ENCODE peak calls at places on chromosomes 4 and X, in eight cellular contexts. N, O, X, W, D, L, J and B are unnamed samples.

GRCh38 chrX:95885074-95885473 is 799.6 kb upstream of the DIAPH2 start:
- DNase-seq in W (no peak), J (no peak), L (peak), O (peak), D (no peak), X (peak), N (peak), B (no peak)

GRCh38 chr4:53840643-53841042 is 223.8 kb downstream of the CHIC2 start:
- DNase-seq in J (no peak), N (no peak), W (no peak), X (no peak), O (peak), L (peak), D (no peak), B (no peak)

GRCh38 chrX:47587091-47587891 is 5.1 kb downstream of the TIMP1 start:
- DNase-seq in N (peak), X (peak), W (no peak), J (no peak), L (no peak), O (peak), D (no peak), B (no peak)

GRCh38 chr4:176186067-176186466 is 9.3 kb downstream of the SPATA4 start:
- DNase-seq in D (no peak), X (no peak), N (no peak), L (no peak), J (no peak), O (no peak), W (no peak), B (no peak)

GRCh38 chr4:173074501-173074946 is 94.1 kb upstream of the GALNT7 start:
- DNase-seq in J (peak), N (peak), D (peak), W (no peak), X (peak), O (peak), L (peak), B (no peak)

GRCh38 chr4:42401171-42401570 is 3.9 kb downstream of the SHISA3 start:
- DNase-seq in X (no peak), N (no peak), D (no peak), O (no peak), J (no peak), W (no peak), L (no peak), B (no peak)

GRCh38 chrX:75784689-75785491 is at the start of gene MAGEE2:
- DNase-seq in N (no peak), O (no peak), W (no peak), L (no peak), J (no peak), D (peak), X (no peak), B (no peak)

GRCh38 chr4:793109-793861 is 32.6 kb downstream of the CPLX1 start:
- DNase-seq in L (no peak), O (no peak), X (no peak), W (no peak), N (no peak), D (no peak), J (no peak), B (no peak)

GRCh38 chrX:22135994-22136684 is 104.0 kb downstream of the PHEX start:
- DNase-seq in D (no peak), X (peak), N (peak), W (no peak), O (peak), J (no peak), L (peak), B (no peak)

GRCh38 chr4:55393461-55394320 is 2.1 kb upstream of the TMEM165 start:
- DNase-seq in X (peak), N (no peak), L (peak), O (no peak), J (no peak), D (no peak), W (no peak), B (no peak)

GRCh38 chr4:21765810-21766407 is 182.7 kb downstream of the KCNIP4 start:
- DNase-seq in O (peak), N (peak), D (peak), L (peak), X (peak), W (no peak), J (no peak), B (no peak)

GRCh38 chrX:123731258-123731986 is 1.4 kb downstream of the THOC2 start:
- DNase-seq in X (peak), J (no peak), L (peak), O (peak), D (no peak), W (no peak), N (peak), B (no peak)

GRCh38 chrX:22950278-22951266 is 49.2 kb upstream of the DDX53 start:
- DNase-seq in J (peak), O (peak), X (peak), N (peak), W (no peak), L (peak), D (no peak), B (no peak)

GRCh38 chrX:119272882-119273806 is 37.1 kb downstream of the PGRMC1 start:
- DNase-seq in O (peak), W (no peak), J (no peak), X (peak), L (peak), N (peak), D (peak), B (peak)

GRCh38 chrX:47283015-47283771 is 50.4 kb downstream of the USP11 start:
- DNase-seq in W (no peak), J (no peak), O (peak), L (peak), N (peak), D (no peak), X (peak), B (no peak)

GRCh38 chrX:110665636-110666035 is 130.0 kb downstream of the CHRDL1 start:
- DNase-seq in D (peak), J (peak), X (peak), L (peak), O (peak), W (no peak), N (peak), B (no peak)

GRCh38 chr4:130712038-130712437 is 1616.1 kb downstream of the C4orf33 start:
- DNase-seq in D (no peak), O (no peak), N (no peak), L (peak), J (no peak), X (peak), W (no peak), B (no peak)

GRCh38 chr4:42719257-42719656 is 62.4 kb upstream of the ATP8A1 start:
- DNase-seq in O (no peak), N (no peak), X (no peak), W (no peak), J (no peak), L (no peak), D (no peak), B (no peak)

GRCh38 chr4:8391972-8392371 is 48.6 kb downstream of the ACOX3 start:
- DNase-seq in D (no peak), W (peak), J (peak), L (peak), O (peak), X (peak), N (peak), B (peak)

GRCh38 chr4:102036619-102037376 is 246.3 kb downstream of the BANK1 start:
- DNase-seq in J (no peak), D (no peak), O (peak), X (peak), N (peak), W (no peak), L (peak), B (no peak)

GRCh38 chrX:47158131-47158530 is 13.1 kb downstream of the RBM10 start:
- DNase-seq in N (no peak), O (no peak), L (no peak), J (no peak), W (no peak), D (peak), X (no peak), B (no peak)

GRCh38 chrX:136162827-136163427 is 15.6 kb downstream of the FHL1 start:
- DNase-seq in W (no peak), D (peak), L (peak), N (peak), O (peak), X (peak), J (no peak), B (no peak)

GRCh38 chr4:2350982-2351381 is 67.5 kb downstream of the ZFYVE28 start:
- DNase-seq in J (no peak), O (no peak), W (no peak), L (no peak), N (no peak), D (no peak), X (no peak), B (no peak)

GRCh38 chrX:1778817-1779216 is 164.0 kb downstream of the ASMT start:
- DNase-seq in W (no peak), J (no peak), L (peak), O (no peak), N (no peak), X (no peak), D (no peak), B (no peak)

GRCh38 chrX:96211953-96212352 is 472.7 kb upstream of the DIAPH2 start:
- DNase-seq in J (no peak), D (no peak), O (no peak), X (no peak), N (no peak), L (no peak), W (no peak), B (no peak)

GRCh38 chr4:125750827-125751466 is 436.2 kb downstream of the FAT4 start:
- DNase-seq in D (no peak), N (peak), J (peak), O (peak), X (peak), L (peak), W (no peak), B (no peak)

GRCh38 chrX:105694839-105695238 is 127.5 kb upstream of the NRK start:
- DNase-seq in L (no peak), W (no peak), J (no peak), O (no peak), N (no peak), D (no peak), X (no peak), B (no peak)

GRCh38 chr4:10879411-10880110 is 195.0 kb upstream of the CLNK start:
- DNase-seq in J (no peak), N (no peak), D (no peak), W (no peak), X (peak), O (no peak), L (peak), B (no peak)

GRCh38 chrX:154140206-154140605 is 3.8 kb upstream of the OPN1LW start:
- DNase-seq in O (no peak), W (no peak), J (no peak), X (no peak), D (no peak), N (no peak), L (no peak), B (no peak)
- TF ChIP-seq CTCF in O (no peak), W (no peak), J (no peak), X (no peak), D (no peak), N (no peak), L (no peak), B (no peak)

DNA sequence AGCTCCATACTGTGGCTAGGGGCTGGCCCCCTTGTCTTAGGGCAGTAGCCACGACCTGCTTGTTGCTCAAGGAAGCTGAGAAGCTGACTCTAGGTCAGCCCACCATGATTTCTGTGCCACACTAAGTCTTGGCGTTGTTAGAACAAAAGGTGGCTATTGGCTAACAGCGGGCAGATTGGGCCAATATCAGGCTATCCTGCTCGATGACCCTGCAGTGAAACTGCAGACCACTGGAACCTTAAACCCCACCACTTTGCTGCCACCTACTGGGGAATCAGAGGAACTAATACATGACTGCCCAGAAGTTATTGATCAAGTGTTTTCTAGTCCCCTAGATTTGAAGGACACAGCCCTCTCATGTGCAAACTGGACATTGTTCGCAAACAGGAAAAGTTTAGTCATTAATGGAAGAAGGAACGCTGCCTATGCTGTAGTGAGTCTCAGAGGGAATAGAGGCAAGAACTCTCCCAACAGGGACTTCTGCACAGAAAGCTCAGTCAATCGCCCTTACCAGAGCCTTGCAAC is 17.0 kb upstream of the PAPSS1 start:
- DNase-seq in J (no peak), O (peak), D (peak), X (peak), N (peak), L (peak), W (no peak), B (no peak)
- TF ChIP-seq CTCF in J (peak), O (peak), D (peak), X (peak), N (peak), L (peak), W (peak), B (peak)

GRCh38 chr4:15006416-15007024 is 4.2 kb downstream of the CPEB2 start:
- DNase-seq in N (no peak), X (peak), O (peak), D (no peak), L (peak), J (no peak), W (no peak), B (peak)
- TF ChIP-seq CTCF in N (peak), X (peak), O (peak), D (no peak), L (peak), J (peak), W (peak), B (peak)

DNA sequence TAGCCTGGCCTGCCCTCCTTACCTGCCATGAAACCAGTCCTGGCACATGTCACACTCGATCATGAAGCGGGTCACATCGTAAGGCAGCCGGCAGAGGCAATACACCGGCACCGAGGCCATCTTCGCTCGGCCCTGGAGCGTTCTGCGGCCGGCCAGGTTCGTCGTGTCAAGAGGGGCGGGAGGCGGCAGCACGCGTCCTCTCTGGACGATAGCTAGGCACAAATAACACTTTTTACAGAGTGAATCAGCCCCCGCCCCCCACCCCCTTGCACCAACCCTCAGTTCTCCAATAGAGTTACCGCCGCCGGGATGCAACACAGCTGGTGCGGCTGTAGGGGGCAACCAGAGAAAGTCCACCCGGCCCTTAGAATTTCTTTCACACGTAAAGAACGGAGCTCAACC is 1.7 kb downstream of the PHF8 start:
- DNase-seq in W (no peak), N (peak), J (peak), D (peak), L (peak), O (peak), X (peak), B (peak)
- TF ChIP-seq CTCF in W (peak), N (peak), J (peak), D (no peak), L (peak), O (peak), X (peak), B (peak)

DNA sequence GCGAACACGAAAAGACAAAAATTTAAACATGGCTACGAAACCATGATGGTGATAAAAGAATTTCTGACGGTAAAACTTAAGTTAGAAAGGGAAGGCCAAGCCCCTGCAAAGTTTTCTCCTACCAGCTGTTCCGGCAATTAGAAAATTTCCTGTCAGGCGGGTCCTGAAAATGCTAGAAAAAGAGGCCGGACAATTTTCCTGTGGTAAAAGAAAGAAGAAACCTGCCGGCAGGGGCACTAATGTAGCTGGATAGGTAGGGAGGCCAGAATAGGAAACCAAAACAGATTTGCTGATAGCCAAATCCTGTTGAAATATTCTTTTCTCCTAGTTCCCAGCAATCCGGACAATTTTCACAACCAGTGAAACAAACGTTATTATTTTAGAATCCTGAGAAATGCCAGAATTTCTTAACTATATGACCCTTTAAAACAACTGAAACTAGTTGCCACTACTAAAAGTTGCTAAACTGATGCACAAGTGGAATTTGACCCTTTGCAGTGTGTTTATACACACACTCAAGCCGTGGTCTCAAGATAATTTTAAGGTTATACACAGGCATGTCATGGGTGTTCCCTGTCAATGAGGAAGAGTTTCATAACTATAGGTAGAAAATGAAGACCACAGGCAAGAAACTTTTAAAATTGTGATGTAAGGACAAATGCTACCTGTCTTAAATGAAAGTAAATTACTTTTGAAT is 47.8 kb downstream of the RPS6KA3 start:
- DNase-seq in L (no peak), D (no peak), J (no peak), W (no peak), X (no peak), N (peak), O (peak), B (no peak)
- TF ChIP-seq CTCF in L (no peak), D (no peak), J (no peak), W (no peak), X (no peak), N (peak), O (peak), B (no peak)

DNA sequence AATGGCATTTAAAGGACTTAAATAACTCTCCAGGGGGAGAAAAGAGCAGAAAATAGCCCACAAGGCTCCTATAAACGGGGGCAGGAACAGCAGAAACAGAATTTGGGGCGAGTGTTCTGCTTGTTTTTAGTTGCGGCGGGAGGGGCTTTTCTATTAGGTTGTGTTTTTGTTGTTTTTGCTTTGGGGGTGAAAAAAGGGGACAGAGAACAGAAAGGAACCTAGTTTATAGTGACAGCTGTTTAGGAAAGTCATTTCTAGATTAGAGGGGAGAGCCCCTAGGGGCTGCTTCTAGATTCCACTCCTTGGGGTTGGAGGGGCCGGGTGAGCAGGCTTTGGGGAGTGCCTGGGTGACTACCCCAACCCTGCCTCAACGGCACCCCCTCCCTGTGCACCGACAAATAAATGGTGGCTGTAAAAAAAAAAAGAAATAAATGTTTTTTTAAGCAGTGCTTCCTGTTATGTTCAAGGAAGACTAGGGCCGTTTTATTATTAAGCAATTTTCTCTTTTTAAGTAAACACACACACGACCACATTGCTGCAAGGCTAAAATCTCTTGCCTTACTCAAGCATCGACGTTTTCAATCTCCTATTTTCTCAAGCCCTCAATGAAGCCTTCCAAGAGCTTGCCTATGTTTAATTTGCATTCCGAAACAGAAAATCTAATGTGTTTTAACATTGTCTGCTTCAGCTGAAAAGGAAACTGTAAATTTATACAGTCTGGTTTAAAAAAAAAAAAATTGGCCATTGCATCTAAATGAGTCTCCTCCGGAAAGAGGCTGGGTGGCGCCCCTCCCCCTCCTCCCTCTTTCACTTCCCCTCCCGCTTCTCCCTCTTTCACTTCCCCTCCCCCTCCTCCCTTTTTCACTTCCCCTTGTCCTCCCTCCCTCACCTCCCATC is 123.3 kb upstream of the TBL1X start:
- DNase-seq in N (peak), X (peak), O (peak), J (no peak), D (no peak), W (peak), L (peak), B (peak)
- TF ChIP-seq CTCF in N (no peak), X (no peak), O (no peak), J (no peak), D (no peak), W (no peak), L (no peak), B (no peak)

GRCh38 chr4:155025762-155026457 is 182.5 kb upstream of the NPY2R start:
- DNase-seq in D (peak), N (peak), X (peak), O (no peak), J (no peak), L (peak), W (no peak), B (peak)
- TF ChIP-seq CTCF in D (peak), N (peak), X (no peak), O (peak), J (peak), L (peak), W (peak), B (peak)

GRCh38 chrX:74295102-74295501 is 8.9 kb upstream of the ZCCHC13 start:
- DNase-seq in W (no peak), J (no peak), O (no peak), L (no peak), X (no peak), D (no peak), N (no peak), B (no peak)

GRCh38 chrX:74293343-74293946 is 10.5 kb upstream of the ZCCHC13 start:
- DNase-seq in D (peak), L (peak), W (no peak), O (peak), N (peak), J (peak), X (peak), B (peak)

GRCh38 chrX:74286950-74287349 is 17.0 kb upstream of the ZCCHC13 start:
- DNase-seq in O (peak), X (peak), J (peak), L (peak), W (no peak), D (no peak), N (peak), B (no peak)

GRCh38 chrX:74291577-74291963 is 12.4 kb upstream of the ZCCHC13 start:
- DNase-seq in J (no peak), O (no peak), N (no peak), L (no peak), D (no peak), X (no peak), W (no peak), B (peak)

GRCh38 chrX:74291964-74292891 is 11.8 kb upstream of the ZCCHC13 start:
- DNase-seq in X (peak), N (peak), D (peak), O (peak), J (peak), W (peak), L (peak), B (peak)
- TF ChIP-seq CTCF in X (no peak), N (no peak), D (no peak), O (no peak), J (peak), W (peak), L (peak), B (peak)

DNA sequence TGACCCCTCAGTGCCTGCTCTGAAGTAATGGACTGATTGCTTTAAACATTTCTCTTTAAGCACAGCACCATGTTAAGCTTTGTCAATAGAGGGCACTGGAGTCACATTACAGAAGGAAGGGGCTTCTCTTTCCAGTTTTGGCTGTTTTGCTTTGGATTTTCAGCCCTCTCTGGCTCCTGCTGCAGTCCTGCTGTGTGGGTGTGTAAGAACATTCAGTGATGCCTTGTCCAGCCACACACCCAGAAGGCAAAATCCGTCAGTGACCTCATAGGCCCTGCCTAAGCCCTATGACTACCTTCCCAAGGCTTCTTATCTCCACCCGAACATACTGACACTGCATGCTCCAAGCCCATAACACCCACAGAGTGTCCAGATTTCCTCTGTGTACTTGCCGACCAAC is 215.3 kb upstream of the CTSO start:
- DNase-seq in D (peak), W (no peak), N (peak), J (peak), X (peak), L (peak), O (peak), B (peak)
- TF ChIP-seq CTCF in D (peak), W (peak), N (peak), J (peak), X (peak), L (peak), O (peak), B (peak)